ENCODE peak calls at places on chromosomes 5 and 9, in four cellular contexts. U, C, K and A are unnamed samples.

GRCh38 chr5:68459093-68459492 is 243.5 kb downstream of the PIK3R1 start:
- DNase-seq in K (no peak), C (no peak), U (no peak), A (no peak)

GRCh38 chr9:115939065-115939765 is 214.4 kb upstream of the PAPPA start:
- DNase-seq in K (no peak), U (no peak), C (no peak), A (no peak)

GRCh38 chr9:79977510-79978197 is 405.9 kb downstream of the TLE4 start:
- DNase-seq in U (no peak), C (no peak), K (no peak), A (no peak)

GRCh38 chr5:129921204-129921603 is 16.9 kb downstream of the CHSY3 start:
- DNase-seq in K (no peak), U (no peak), C (no peak), A (no peak)

GRCh38 chr5:68246802-68247201 is 31.2 kb downstream of the PIK3R1 start:
- DNase-seq in K (no peak), U (no peak), C (no peak), A (no peak)

GRCh38 chr9:137412431-137412830 is 10.5 kb downstream of the EXD3 start:
- DNase-seq in C (no peak), U (no peak), K (no peak), A (no peak)

GRCh38 chr5:143401846-143402463 is 1.5 kb downstream of the NR3C1 start:
- DNase-seq in K (no peak), C (no peak), U (peak), A (no peak)

GRCh38 chr5:5424736-5425135 is 2.3 kb downstream of the ICE1 start:
- DNase-seq in K (no peak), U (no peak), C (no peak), A (no peak)

GRCh38 chr5:93436083-93436482 is 144.9 kb downstream of the NR2F1-AS1 start:
- DNase-seq in C (no peak), U (no peak), K (no peak), A (no peak)

GRCh38 chr5:612498-613424 is 621 bp downstream of the CEP72 start:
- DNase-seq in K (no peak), U (peak), C (peak), A (peak)

GRCh38 chr9:109450346-109450745 is 47.8 kb downstream of the PTPN3 start:
- DNase-seq in U (no peak), C (no peak), K (no peak), A (no peak)

GRCh38 chr9:268616-269015 is 54.0 kb downstream of the DOCK8 start:
- DNase-seq in C (no peak), K (no peak), U (no peak), A (no peak)

GRCh38 chr5:53023969-53024368 is 34.8 kb downstream of the ITGA2 start:
- DNase-seq in K (no peak), U (no peak), C (no peak), A (no peak)

GRCh38 chr5:158875272-158875679 is 224.4 kb downstream of the EBF1 start:
- DNase-seq in U (no peak), C (no peak), K (no peak), A (peak)

GRCh38 chr5:121503111-121503840 is 348.4 kb upstream of the FTMT start:
- DNase-seq in K (peak), U (peak), C (no peak), A (peak)

GRCh38 chr9:9498846-9499245 is 1114.0 kb downstream of the PTPRD start:
- DNase-seq in U (no peak), C (no peak), K (no peak), A (no peak)

GRCh38 chr5:149679876-149680809 is 50.0 kb upstream of the PPARGC1B start:
- DNase-seq in U (no peak), K (no peak), C (no peak), A (no peak)

GRCh38 chr9:8346291-8346690 is 546.7 kb upstream of the DMAC1 start:
- DNase-seq in K (no peak), U (no peak), C (no peak), A (no peak)

GRCh38 chr5:60529001-60529400 is 171.0 kb downstream of the DEPDC1B start:
- DNase-seq in U (no peak), K (no peak), C (no peak), A (no peak)

GRCh38 chr9:129673602-129674001 is 8.2 kb downstream of the PRRX2 start:
- DNase-seq in C (no peak), K (no peak), U (no peak), A (no peak)

GRCh38 chr9:7377489-7377888 is 422.1 kb downstream of the DMAC1 start:
- DNase-seq in U (no peak), K (no peak), C (no peak), A (no peak)

GRCh38 chr5:29175774-29176173 is 2017.7 kb upstream of the CDH6 start:
- DNase-seq in K (no peak), C (no peak), U (no peak), A (no peak)

GRCh38 chr9:34558911-34559615 is 30.5 kb downstream of the CNTFR start:
- DNase-seq in U (no peak), C (no peak), K (no peak), A (no peak)